ENCODE peak calls at places on chromosome 9, in six cellular contexts. One of them, this sample, is unnamed.

GRCh38 chr9:126114409-126114760 is 212.2 kb upstream of the MVB12B start:
- DNase-seq in SJSA1: no peak
- DNase-seq in spleen: peak
- DNase-seq in RWPE1: no peak
- DNase-seq in iPS DF 6.9: no peak
- DNase-seq in AG04450: no peak
- DNase-seq in this sample: no peak

GRCh38 chr9:88379352-88379751 is 8.9 kb upstream of the SPIN1 start:
- DNase-seq in SJSA1: no peak
- DNase-seq in spleen: no peak
- DNase-seq in RWPE1: no peak
- DNase-seq in iPS DF 6.9: no peak
- DNase-seq in AG04450: no peak
- DNase-seq in this sample: no peak

GRCh38 chr9:7177383-7177782 is 419.6 kb downstream of the KDM4C start:
- DNase-seq in SJSA1: no peak
- DNase-seq in spleen: no peak
- DNase-seq in RWPE1: no peak
- DNase-seq in iPS DF 6.9: no peak
- DNase-seq in AG04450: no peak
- DNase-seq in this sample: peak

GRCh38 chr9:96423985-96424336 is 5.8 kb upstream of the ZNF367 start:
- DNase-seq in SJSA1: no peak
- DNase-seq in spleen: no peak
- DNase-seq in RWPE1: peak
- DNase-seq in iPS DF 6.9: no peak
- DNase-seq in AG04450: no peak
- DNase-seq in this sample: peak

GRCh38 chr9:8365029-8365428 is 565.5 kb upstream of the DMAC1 start:
- DNase-seq in SJSA1: no peak
- DNase-seq in spleen: no peak
- DNase-seq in RWPE1: no peak
- DNase-seq in iPS DF 6.9: no peak
- DNase-seq in AG04450: peak
- DNase-seq in this sample: no peak

GRCh38 chr9:123353984-123354591 is 1.9 kb upstream of the CRB2 start:
- DNase-seq in SJSA1: peak
- DNase-seq in spleen: peak
- DNase-seq in RWPE1: peak
- DNase-seq in iPS DF 6.9: no peak
- DNase-seq in AG04450: peak
- DNase-seq in this sample: no peak

GRCh38 chr9:2418619-2419018 is 203.0 kb upstream of the VLDLR start:
- DNase-seq in SJSA1: no peak
- DNase-seq in spleen: no peak
- DNase-seq in RWPE1: no peak
- DNase-seq in iPS DF 6.9: no peak
- DNase-seq in AG04450: no peak
- DNase-seq in this sample: no peak

GRCh38 chr9:130857864-130858730 is 23.0 kb downstream of the ABL1 start:
- DNase-seq in SJSA1: peak
- DNase-seq in spleen: no peak
- DNase-seq in RWPE1: no peak
- DNase-seq in iPS DF 6.9: no peak
- DNase-seq in AG04450: peak
- DNase-seq in this sample: no peak

GRCh38 chr9:12426198-12426864 is 266.9 kb upstream of the TYRP1 start:
- DNase-seq in SJSA1: no peak
- DNase-seq in spleen: no peak
- DNase-seq in RWPE1: peak
- DNase-seq in iPS DF 6.9: peak
- DNase-seq in AG04450: no peak
- DNase-seq in this sample: no peak

GRCh38 chr9:72972636-72973035 is 19.8 kb upstream of the ALDH1A1 start:
- DNase-seq in SJSA1: no peak
- DNase-seq in spleen: no peak
- DNase-seq in RWPE1: no peak
- DNase-seq in iPS DF 6.9: no peak
- DNase-seq in AG04450: no peak
- DNase-seq in this sample: no peak

GRCh38 chr9:105355810-105356209 is 92.0 kb upstream of the FSD1L start:
- DNase-seq in SJSA1: no peak
- DNase-seq in spleen: no peak
- DNase-seq in RWPE1: peak
- DNase-seq in iPS DF 6.9: no peak
- DNase-seq in AG04450: no peak
- DNase-seq in this sample: peak

GRCh38 chr9:28093141-28093540 is 519.9 kb upstream of the C9orf72 start:
- DNase-seq in SJSA1: no peak
- DNase-seq in spleen: no peak
- DNase-seq in RWPE1: no peak
- DNase-seq in iPS DF 6.9: no peak
- DNase-seq in AG04450: no peak
- DNase-seq in this sample: no peak

GRCh38 chr9:935348-935965 is 41.0 kb upstream of the DMRT3 start:
- DNase-seq in SJSA1: no peak
- DNase-seq in spleen: no peak
- DNase-seq in RWPE1: peak
- DNase-seq in iPS DF 6.9: no peak
- DNase-seq in AG04450: no peak
- DNase-seq in this sample: peak

GRCh38 chr9:78694950-78695349 is 398.0 kb downstream of the PSAT1 start:
- DNase-seq in SJSA1: no peak
- DNase-seq in spleen: no peak
- DNase-seq in RWPE1: no peak
- DNase-seq in iPS DF 6.9: no peak
- DNase-seq in AG04450: no peak
- DNase-seq in this sample: no peak

GRCh38 chr9:33818832-33819500 is 2.0 kb downstream of the UBE2R2 start:
- DNase-seq in SJSA1: peak
- DNase-seq in spleen: no peak
- DNase-seq in RWPE1: peak
- DNase-seq in iPS DF 6.9: no peak
- DNase-seq in AG04450: no peak
- DNase-seq in this sample: no peak

GRCh38 chr9:14300588-14300987 is 13.4 kb downstream of the NFIB start:
- DNase-seq in SJSA1: no peak
- DNase-seq in spleen: no peak
- DNase-seq in RWPE1: no peak
- DNase-seq in iPS DF 6.9: no peak
- DNase-seq in AG04450: no peak
- DNase-seq in this sample: no peak

GRCh38 chr9:115391166-115391825 is 273.3 kb upstream of the TNC start:
- DNase-seq in SJSA1: no peak
- DNase-seq in spleen: no peak
- DNase-seq in RWPE1: no peak
- DNase-seq in iPS DF 6.9: no peak
- DNase-seq in AG04450: no peak
- DNase-seq in this sample: no peak

GRCh38 chr9:27491164-27491563 is 32.9 kb upstream of the IFNK start:
- DNase-seq in SJSA1: no peak
- DNase-seq in spleen: no peak
- DNase-seq in RWPE1: no peak
- DNase-seq in iPS DF 6.9: no peak
- DNase-seq in AG04450: no peak
- DNase-seq in this sample: no peak

GRCh38 chr9:95736370-95736769 is 139.1 kb upstream of the ERCC6L2 start:
- DNase-seq in SJSA1: no peak
- DNase-seq in spleen: no peak
- DNase-seq in RWPE1: peak
- DNase-seq in iPS DF 6.9: no peak
- DNase-seq in AG04450: no peak
- DNase-seq in this sample: no peak

GRCh38 chr9:71638627-71639026 is 129.7 kb downstream of the CEMIP2 start:
- DNase-seq in SJSA1: no peak
- DNase-seq in spleen: no peak
- DNase-seq in RWPE1: no peak
- DNase-seq in iPS DF 6.9: no peak
- DNase-seq in AG04450: no peak
- DNase-seq in this sample: no peak

GRCh38 chr9:6433405-6433804 is 20.4 kb downstream of the UHRF2 start:
- DNase-seq in SJSA1: no peak
- DNase-seq in spleen: no peak
- DNase-seq in RWPE1: no peak
- DNase-seq in iPS DF 6.9: no peak
- DNase-seq in AG04450: no peak
- DNase-seq in this sample: peak

GRCh38 chr9:138103111-138103823 is 225.7 kb downstream of the CACNA1B start:
- DNase-seq in SJSA1: no peak
- DNase-seq in spleen: peak
- DNase-seq in RWPE1: no peak
- DNase-seq in iPS DF 6.9: no peak
- DNase-seq in AG04450: no peak
- DNase-seq in this sample: no peak

GRCh38 chr9:87519415-87519989 is 21.8 kb downstream of the DAPK1 start:
- DNase-seq in SJSA1: no peak
- DNase-seq in spleen: no peak
- DNase-seq in RWPE1: no peak
- DNase-seq in iPS DF 6.9: no peak
- DNase-seq in AG04450: no peak
- DNase-seq in this sample: no peak

GRCh38 chr9:33151007-33151557 is 16.1 kb downstream of the B4GALT1 start:
- DNase-seq in SJSA1: peak
- DNase-seq in spleen: no peak
- DNase-seq in RWPE1: no peak
- DNase-seq in iPS DF 6.9: no peak
- DNase-seq in AG04450: peak
- DNase-seq in this sample: peak

GRCh38 chr9:4197548-4197947 is 102.3 kb downstream of the GLIS3 start:
- DNase-seq in SJSA1: no peak
- DNase-seq in spleen: no peak
- DNase-seq in RWPE1: no peak
- DNase-seq in iPS DF 6.9: peak
- DNase-seq in AG04450: no peak
- DNase-seq in this sample: no peak

GRCh38 chr9:125977223-125977622 is 230.1 kb downstream of the PBX3 start:
- DNase-seq in SJSA1: peak
- DNase-seq in spleen: no peak
- DNase-seq in RWPE1: no peak
- DNase-seq in iPS DF 6.9: no peak
- DNase-seq in AG04450: no peak
- DNase-seq in this sample: no peak

GRCh38 chr9:35162605-35163315 is 951 bp downstream of the UNC13B start:
- DNase-seq in SJSA1: no peak
- DNase-seq in spleen: no peak
- DNase-seq in RWPE1: peak
- DNase-seq in iPS DF 6.9: no peak
- DNase-seq in AG04450: no peak
- DNase-seq in this sample: no peak

GRCh38 chr9:89781838-89782237 is 177.0 kb downstream of the GADD45G start:
- DNase-seq in SJSA1: no peak
- DNase-seq in spleen: no peak
- DNase-seq in RWPE1: no peak
- DNase-seq in iPS DF 6.9: no peak
- DNase-seq in AG04450: no peak
- DNase-seq in this sample: no peak

GRCh38 chr9:92097997-92098482 is 17.2 kb downstream of the SPTLC1 start:
- DNase-seq in SJSA1: no peak
- DNase-seq in spleen: peak
- DNase-seq in RWPE1: peak
- DNase-seq in iPS DF 6.9: peak
- DNase-seq in AG04450: no peak
- DNase-seq in this sample: peak

GRCh38 chr9:77826621-77827020 is 178.5 kb upstream of the GNA14 start:
- DNase-seq in SJSA1: no peak
- DNase-seq in spleen: no peak
- DNase-seq in RWPE1: no peak
- DNase-seq in iPS DF 6.9: no peak
- DNase-seq in AG04450: no peak
- DNase-seq in this sample: no peak

GRCh38 chr9:113609562-113610318 is 146.2 kb downstream of the RGS3 start:
- DNase-seq in SJSA1: no peak
- DNase-seq in spleen: peak
- DNase-seq in RWPE1: no peak
- DNase-seq in iPS DF 6.9: no peak
- DNase-seq in AG04450: no peak
- DNase-seq in this sample: no peak

GRCh38 chr9:133274236-133275104 is 531 bp downstream of the ABO start:
- DNase-seq in SJSA1: no peak
- DNase-seq in spleen: no peak
- DNase-seq in RWPE1: no peak
- DNase-seq in iPS DF 6.9: no peak
- DNase-seq in AG04450: no peak
- DNase-seq in this sample: no peak

GRCh38 chr9:133275105-133276000 is at the start of gene ABO:
- DNase-seq in SJSA1: no peak
- DNase-seq in spleen: no peak
- DNase-seq in RWPE1: no peak
- DNase-seq in iPS DF 6.9: no peak
- DNase-seq in AG04450: no peak
- DNase-seq in this sample: no peak

GRCh38 chr9:133273819-133274218 is 1.2 kb downstream of the ABO start:
- DNase-seq in SJSA1: no peak
- DNase-seq in spleen: no peak
- DNase-seq in RWPE1: no peak
- DNase-seq in iPS DF 6.9: no peak
- DNase-seq in AG04450: no peak
- DNase-seq in this sample: no peak

GRCh38 chr9:133276001-133276884 is 1.2 kb upstream of the ABO start:
- DNase-seq in SJSA1: no peak
- DNase-seq in spleen: no peak
- DNase-seq in RWPE1: no peak
- DNase-seq in iPS DF 6.9: no peak
- DNase-seq in AG04450: no peak
- DNase-seq in this sample: no peak

GRCh38 chr9:133273098-133273497 is 1.9 kb downstream of the ABO start:
- DNase-seq in SJSA1: no peak
- DNase-seq in spleen: no peak
- DNase-seq in RWPE1: no peak
- DNase-seq in iPS DF 6.9: no peak
- DNase-seq in AG04450: no peak
- DNase-seq in this sample: no peak
- H3K27ac ChIP-seq in SJSA1: no peak
- H3K27ac ChIP-seq in spleen: no peak
- H3K27ac ChIP-seq in RWPE1: no peak
- H3K27ac ChIP-seq in iPS DF 6.9: no peak
- H3K27ac ChIP-seq in AG04450: no peak
- H3K27ac ChIP-seq in this sample: no peak

GRCh38 chr9:97528529-97529230 is 27.2 kb downstream of the TMOD1 start:
- DNase-seq in SJSA1: no peak
- DNase-seq in spleen: no peak
- DNase-seq in RWPE1: no peak
- DNase-seq in iPS DF 6.9: no peak
- DNase-seq in AG04450: no peak
- DNase-seq in this sample: no peak
- H3K27ac ChIP-seq in SJSA1: no peak
- H3K27ac ChIP-seq in spleen: no peak
- H3K27ac ChIP-seq in RWPE1: no peak
- H3K27ac ChIP-seq in iPS DF 6.9: no peak
- H3K27ac ChIP-seq in AG04450: no peak
- H3K27ac ChIP-seq in this sample: no peak

GRCh38 chr9:109250771-109251079 is 70.1 kb downstream of the EPB41L4B start:
- DNase-seq in SJSA1: no peak
- DNase-seq in spleen: no peak
- DNase-seq in RWPE1: no peak
- DNase-seq in iPS DF 6.9: no peak
- DNase-seq in AG04450: no peak
- DNase-seq in this sample: no peak
- H3K27ac ChIP-seq in SJSA1: peak
- H3K27ac ChIP-seq in spleen: no peak
- H3K27ac ChIP-seq in RWPE1: peak
- H3K27ac ChIP-seq in iPS DF 6.9: no peak
- H3K27ac ChIP-seq in AG04450: peak
- H3K27ac ChIP-seq in this sample: no peak

GRCh38 chr9:111175350-111175749 is 137.1 kb upstream of the LPAR1 start:
- DNase-seq in SJSA1: no peak
- DNase-seq in spleen: no peak
- DNase-seq in RWPE1: no peak
- DNase-seq in iPS DF 6.9: no peak
- DNase-seq in AG04450: no peak
- DNase-seq in this sample: no peak
- H3K27ac ChIP-seq in SJSA1: no peak
- H3K27ac ChIP-seq in spleen: no peak
- H3K27ac ChIP-seq in RWPE1: no peak
- H3K27ac ChIP-seq in iPS DF 6.9: no peak
- H3K27ac ChIP-seq in AG04450: no peak
- H3K27ac ChIP-seq in this sample: no peak

This sample was measured in foreskin keratinocyte.